ENCODE peak calls at places on chromosomes 12 and 14, in nine cellular contexts. I is neuronal stem cell; X is CD8-positive, alpha-beta memory T cell; J is mesendoderm; F is left lung; D is HepG2; S is fibroblast of lung; P is cardiac muscle cell; V is GM23338. O is an unnamed sample.

GRCh38 chr12:109461049-109461845 is 15.9 kb downstream of the KCTD10 start:
- DNase-seq in I (no peak), P (peak; percentile 28), F (no peak), X (no peak), J (peak; percentile 51), S (peak; percentile 68), V (no peak), D (peak; percentile 50), O (no peak)

GRCh38 chr14:64244279-64244678 is 49.9 kb downstream of the ESR2 start:
- DNase-seq in D (no peak), I (no peak), F (no peak), X (no peak), J (no peak), V (no peak), S (no peak), P (no peak), O (no peak)

GRCh38 chr12:94640134-94640928 is 10.0 kb downstream of the TMCC3 start:
- DNase-seq in J (no peak), F (no peak), D (no peak), S (peak; percentile 93), X (peak; percentile 50), V (no peak), P (no peak), I (no peak), O (no peak)

GRCh38 chr14:65301862-65302539 is 110.5 kb upstream of the FUT8 start:
- DNase-seq in F (no peak), S (no peak), V (no peak), D (peak; percentile 92), X (no peak), J (peak; percentile 71), P (no peak), I (no peak), O (no peak)

GRCh38 chr12:65518771-65519170 is 240.3 kb downstream of the MSRB3 start:
- DNase-seq in V (no peak), J (no peak), D (no peak), I (peak; percentile 8), X (no peak), P (no peak), F (no peak), S (no peak), O (no peak)

GRCh38 chr14:75734848-75735247 is 73.8 kb downstream of the TTLL5 start:
- DNase-seq in I (no peak), D (no peak), J (no peak), V (no peak), F (no peak), P (no peak), X (no peak), S (no peak), O (no peak)

GRCh38 chr12:96040305-96041133 is 5.1 kb upstream of the LTA4H start:
- DNase-seq in P (no peak), X (no peak), S (peak; percentile 52), V (no peak), F (no peak), J (peak; percentile 71), D (no peak), I (no peak), O (no peak)

GRCh38 chr14:55705651-55706340 is 125.8 kb downstream of the KTN1 start:
- DNase-seq in D (peak; percentile 6), P (no peak), J (no peak), S (peak; percentile 20), V (no peak), I (no peak), F (peak; percentile 78), X (no peak), O (no peak)

GRCh38 chr14:90483117-90483516 is 86.3 kb downstream of the CALM1 start:
- DNase-seq in F (no peak), I (no peak), P (no peak), S (no peak), V (no peak), D (no peak), J (no peak), X (no peak), O (no peak)

GRCh38 chr12:112978163-112979081 is at the start of gene OAS2:
- DNase-seq in I (no peak), D (peak; percentile 12), V (peak; percentile 28), X (peak; percentile 89), P (peak; percentile 3), F (no peak), J (no peak), S (peak; percentile 15), O (peak; percentile 69)
- H3K27me3 ChIP-seq in I (no peaks in the 10 kb centered on the region), D (peaks cover 2% of the 10 kb centered on the region), V (no peaks in the 10 kb centered on the region), X (no peaks in the 10 kb centered on the region), P (no peaks in the 10 kb centered on the region), F (no peaks in the 10 kb centered on the region), J (no peaks in the 10 kb centered on the region), S (no peaks in the 10 kb centered on the region), O (no peaks in the 10 kb centered on the region)

DNA sequence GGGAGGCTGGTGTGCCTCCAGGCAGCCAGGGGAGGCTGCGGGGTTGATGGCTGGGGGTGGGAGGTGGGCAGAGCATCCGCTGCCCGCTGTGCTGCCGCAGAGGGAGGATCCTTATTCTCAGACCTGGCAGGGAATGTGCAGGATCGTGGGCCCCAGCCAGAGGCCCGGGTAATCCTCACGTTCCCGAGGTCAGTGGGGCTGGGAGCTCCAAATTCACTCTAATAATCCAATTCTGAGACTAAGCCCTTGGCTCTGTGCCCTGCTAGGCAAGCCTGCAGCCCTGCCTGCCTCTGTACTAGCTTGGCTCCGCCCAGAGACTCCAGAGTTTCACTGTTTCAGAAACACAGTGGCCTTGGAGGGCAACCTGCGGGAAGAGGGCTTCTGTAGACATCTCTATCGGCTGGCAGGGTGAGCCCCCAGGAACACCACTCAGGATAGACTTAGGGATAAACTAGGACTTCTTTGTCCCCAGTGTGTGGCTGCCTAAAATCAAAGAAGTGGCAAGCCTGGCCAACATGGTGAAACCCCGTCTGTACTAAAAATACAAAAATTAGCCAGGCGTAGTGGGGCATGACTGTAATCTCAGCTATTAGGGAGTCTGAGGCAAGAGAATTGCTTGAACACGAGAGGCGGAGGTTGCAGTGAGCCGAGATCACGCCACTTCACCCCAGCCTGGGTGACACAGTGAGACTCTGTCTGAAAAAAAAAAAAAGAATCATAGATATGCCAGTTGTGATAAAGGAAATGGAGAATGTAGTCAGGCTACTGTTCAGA is 17.7 kb upstream of the MLEC start:
- DNase-seq in P (peak; percentile 30), F (no peak), S (peak; percentile 13), J (no peak), X (no peak), I (no peak), D (no peak), V (peak; percentile 52), O (no peak)
- H3K27ac ChIP-seq in P (no peak overlapping the region), F (no peak overlapping the region), S (no peak overlapping the region), J (no peak overlapping the region), X (no peak overlapping the region), I (no peak overlapping the region), D (no peak overlapping the region), V (peak overlapping the region; percentile 90), O (no peak overlapping the region)

GRCh38 chr12:49962861-49963765 is 1.4 kb downstream of the AQP5 start:
- DNase-seq in V (no peak), F (peak; percentile 92), P (no peak), I (no peak), S (peak; percentile 18), X (no peak), D (no peak), J (no peak), O (no peak)

GRCh38 chr12:49963976-49964815 is 2.5 kb downstream of the AQP5 start:
- DNase-seq in J (no peak), V (no peak), F (no peak), X (no peak), S (no peak), D (no peak), I (no peak), P (no peak), O (no peak)

GRCh38 chr12:49966511-49967041 is 4.9 kb downstream of the AQP5 start:
- DNase-seq in J (no peak), X (no peak), V (no peak), F (no peak), P (no peak), I (no peak), D (no peak), S (no peak), O (no peak)

GRCh38 chr12:49965836-49966235 is 4.2 kb downstream of the AQP5 start:
- DNase-seq in V (no peak), F (no peak), J (no peak), S (no peak), D (no peak), X (no peak), I (no peak), P (no peak), O (no peak)

DNA sequence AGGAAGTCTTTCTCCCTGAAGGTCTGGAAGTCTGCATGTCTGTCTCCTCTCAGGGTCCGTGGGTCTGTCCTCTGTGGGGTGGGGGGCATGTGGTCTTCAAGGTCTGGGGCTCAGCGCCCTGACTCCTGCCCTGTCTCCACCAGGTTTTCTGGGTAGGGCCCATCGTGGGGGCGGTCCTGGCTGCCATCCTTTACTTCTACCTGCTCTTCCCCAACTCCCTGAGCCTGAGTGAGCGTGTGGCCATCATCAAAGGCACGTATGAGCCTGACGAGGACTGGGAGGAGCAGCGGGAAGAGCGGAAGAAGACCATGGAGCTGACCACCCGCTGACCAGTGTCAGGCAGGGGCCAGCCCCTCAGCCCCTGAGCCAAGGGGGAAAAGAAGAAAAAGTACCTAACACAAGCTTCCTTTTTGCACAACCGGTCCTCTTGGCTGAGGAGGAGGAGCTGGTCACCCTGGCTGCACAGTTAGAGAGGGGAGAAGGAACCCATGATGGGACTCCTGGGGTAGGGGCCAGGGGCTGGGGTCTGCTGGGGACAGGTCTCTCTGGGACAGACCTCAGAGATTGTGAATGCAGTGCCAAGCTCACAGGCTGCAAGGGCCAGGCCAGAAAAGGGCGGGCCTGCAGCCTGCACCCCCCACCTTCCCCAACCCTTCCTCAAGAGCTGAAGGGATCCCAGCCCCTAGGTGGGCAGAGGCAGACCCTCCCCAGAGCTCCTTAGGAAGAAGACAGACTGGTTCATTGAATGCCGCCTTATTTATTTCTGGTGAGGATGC is 3.4 kb downstream of the AQP5 start:
- DNase-seq in J (no peak), S (no peak), X (no peak), P (no peak), D (no peak), F (no peak), I (no peak), V (no peak), O (no peak)
- H3K27me3 ChIP-seq in J (peaks cover 17% of the 10 kb centered on the region), S (peaks cover 55% of the 10 kb centered on the region), X (peaks cover 34% of the 10 kb centered on the region), P (peaks cover 48% of the 10 kb centered on the region), D (peaks cover 5% of the 10 kb centered on the region), F (peaks cover 98% of the 10 kb centered on the region), I (peaks cover 8% of the 10 kb centered on the region), V (peaks cover 47% of the 10 kb centered on the region), O (peaks cover 28% of the 10 kb centered on the region)

GRCh38 chr14:74542056-74542685 is 48.6 kb downstream of the ISCA2 start:
- DNase-seq in I (no peak), S (no peak), X (no peak), V (no peak), F (no peak), P (no peak), D (no peak), J (no peak), O (no peak)

GRCh38 chr14:74547331-74547927 is 53.9 kb downstream of the ISCA2 start:
- DNase-seq in P (peak; percentile 26), X (no peak), S (no peak), V (peak; percentile 55), J (peak; percentile 33), I (no peak), D (no peak), F (no peak), O (no peak)

GRCh38 chr14:74543771-74544170 is 50.2 kb downstream of the ISCA2 start:
- DNase-seq in P (no peak), V (no peak), X (no peak), D (no peak), J (no peak), I (no peak), S (no peak), F (no peak), O (no peak)

GRCh38 chr14:74546416-74546815 is 52.9 kb downstream of the ISCA2 start:
- DNase-seq in F (no peak), V (no peak), P (no peak), J (no peak), X (no peak), D (no peak), S (no peak), I (no peak), O (no peak)

GRCh38 chr14:74545386-74545785 is 51.8 kb downstream of the ISCA2 start:
- DNase-seq in D (no peak), V (no peak), X (no peak), F (no peak), I (no peak), P (no peak), S (no peak), J (no peak), O (no peak)
- H3K27ac ChIP-seq in D (no peak overlapping the region), V (no peak overlapping the region), X (no peak overlapping the region), F (no peak overlapping the region), I (no peak overlapping the region), P (no peak overlapping the region), S (no peak overlapping the region), J (no peak overlapping the region), O (no peak overlapping the region)

O was measured in effector memory CD4-positive, alpha-beta T cell.